ENCODE peak calls at places on chromosomes 4 and X, in eight cellular contexts. L is tibial nerve, E is ovary, F is stomach, Z is upper lobe of left lung, H is sigmoid colon, G is K562, B is suprapubic skin. P is an unnamed sample.

GRCh38 chr4:112060212-112060611 is 85.0 kb upstream of the FAM241A start:
- DNase-seq in L (no peak), E (no peak), F (no peak), Z (no peak), H (no peak), G (peak; percentile 9), B (no peak), P (no peak)

GRCh38 chr4:187602339-187603092 is 393.1 kb upstream of the ZFP42 start:
- DNase-seq in L (no peak), E (no peak), F (no peak), Z (no peak), H (no peak), G (no peak), B (no peak), P (no peak)

GRCh38 chr4:59728496-59728895 is 1471.6 kb upstream of the ADGRL3 start:
- DNase-seq in L (no peak), E (no peak), F (no peak), Z (no peak), H (no peak), G (no peak), B (no peak), P (no peak)

GRCh38 chr4:77248805-77249204 is 91.8 kb downstream of the CCNG2 start:
- DNase-seq in L (no peak), E (no peak), F (peak; percentile 26), Z (peak; percentile 23), H (no peak), G (no peak), B (no peak), P (no peak)

GRCh38 chr4:80931645-80932215 is 98.8 kb upstream of the BMP3 start:
- DNase-seq in L (no peak), E (no peak), F (no peak), Z (no peak), H (no peak), G (no peak), B (no peak), P (no peak)

GRCh38 chrX:38871129-38872029 is 70.1 kb downstream of the MID1IP1 start:
- DNase-seq in L (no peak), E (no peak), F (no peak), Z (no peak), H (no peak), G (no peak), B (no peak), P (no peak)

GRCh38 chr4:55554453-55555030 is 7.8 kb upstream of the CLOCK start:
- DNase-seq in L (no peak), E (no peak), F (no peak), Z (no peak), H (no peak), G (no peak), B (no peak), P (no peak)

GRCh38 chr4:175035907-175036306 is 117.7 kb downstream of the ADAM29 start:
- DNase-seq in L (no peak), E (no peak), F (no peak), Z (no peak), H (no peak), G (no peak), B (no peak), P (no peak)

GRCh38 chrX:71378752-71379151 is 12.6 kb downstream of the TAF1 start:
- DNase-seq in L (no peak), E (no peak), F (no peak), Z (no peak), H (no peak), G (no peak), B (no peak), P (no peak)

GRCh38 chrX:8647176-8647575 is 84.8 kb downstream of the ANOS1 start:
- DNase-seq in L (no peak), E (no peak), F (no peak), Z (no peak), H (no peak), G (no peak), B (no peak), P (no peak)

GRCh38 chr4:186598686-186599085 is 43.3 kb upstream of the MTNR1A start:
- DNase-seq in L (no peak), E (no peak), F (no peak), Z (no peak), H (no peak), G (no peak), B (no peak), P (no peak)

GRCh38 chr4:158042591-158043030 is 130.2 kb downstream of the GASK1B start:
- DNase-seq in L (no peak), E (no peak), F (no peak), Z (no peak), H (no peak), G (no peak), B (no peak), P (no peak)

GRCh38 chr4:184417802-184418511 is 56.4 kb downstream of the IRF2 start:
- DNase-seq in L (no peak), E (no peak), F (no peak), Z (no peak), H (no peak), G (peak; percentile 43), B (no peak), P (no peak)

DNA sequence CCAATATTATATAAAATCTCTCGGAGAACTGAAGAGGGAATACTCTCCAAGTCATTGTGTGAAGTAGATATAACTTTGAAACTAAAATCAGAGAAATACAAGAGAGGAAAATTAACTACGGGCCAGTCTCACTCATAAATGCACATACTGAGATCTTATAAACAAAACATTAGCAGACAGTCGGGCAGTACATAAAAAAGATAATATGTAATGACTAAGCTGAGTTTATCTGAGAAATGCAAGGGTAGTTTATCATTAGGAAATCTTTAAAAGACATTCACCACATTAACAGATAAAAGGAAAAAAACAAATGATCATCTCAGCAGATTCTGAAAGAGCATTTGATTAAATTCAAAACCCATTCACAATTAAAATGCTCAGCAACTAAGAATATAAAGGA is 116.7 kb downstream of the NYX start:
- DNase-seq in L (no peak), E (no peak), F (no peak), Z (no peak), H (no peak), G (no peak), B (no peak), P (no peak)
- H3K27me3 ChIP-seq in L (no peaks in the 10 kb centered on the region), E (no peaks in the 10 kb centered on the region), F (no peaks in the 10 kb centered on the region), Z (no peaks in the 10 kb centered on the region), H (no peaks in the 10 kb centered on the region), G (no peaks in the 10 kb centered on the region), B (no peaks in the 10 kb centered on the region), P (no peaks in the 10 kb centered on the region)

DNA sequence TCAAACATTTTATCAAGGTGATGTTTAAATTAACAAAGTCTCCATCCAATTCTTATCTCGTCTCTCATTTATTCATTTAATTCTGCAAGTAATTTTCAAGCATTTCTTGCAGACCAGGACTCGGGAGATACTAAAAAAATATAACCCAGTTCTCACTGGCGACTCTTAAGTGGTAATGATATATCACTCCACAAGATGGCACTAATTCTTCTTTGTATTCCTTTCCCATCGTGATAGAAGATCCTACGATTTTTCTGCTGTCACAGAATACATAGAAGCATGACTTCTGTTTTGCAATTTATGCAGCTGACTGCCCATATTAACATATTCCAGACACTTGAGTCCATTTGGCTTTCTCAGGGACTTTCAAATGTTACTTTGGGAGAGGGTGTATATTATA is 64.0 kb upstream of the FGF13 start:
- DNase-seq in L (no peak), E (no peak), F (no peak), Z (no peak), H (no peak), G (peak; percentile 23), B (no peak), P (no peak)
- TF ChIP-seq EP300 in L (no peak), E (no peak), F (no peak), Z (no peak), H (no peak), G (no peak), B (no peak), P (no peak)

GRCh38 chr4:26867914-26868684 is 7.5 kb downstream of the STIM2 start:
- DNase-seq in L (no peak), E (peak; percentile 36), F (no peak), Z (no peak), H (no peak), G (peak; percentile 20), B (no peak), P (no peak)
- H3K4me3 ChIP-seq in L (no peak overlapping the region), E (no peak overlapping the region), F (no peak overlapping the region), Z (no peak overlapping the region), H (no peak overlapping the region), G (no peak overlapping the region), B (no peak overlapping the region), P (no peak overlapping the region)

GRCh38 chr4:1411436-1412375 is 5.5 kb upstream of the NKX1-1 start:
- DNase-seq in L (no peak), E (no peak), F (peak; percentile 17), Z (no peak), H (peak; percentile 44), G (peak; percentile 6), B (no peak), P (no peak)

GRCh38 chr4:1410491-1411325 is 4.5 kb upstream of the NKX1-1 start:
- DNase-seq in L (no peak), E (peak; percentile 62), F (peak; percentile 33), Z (no peak), H (peak; percentile 51), G (peak; percentile 87), B (peak; percentile 74), P (no peak)

GRCh38 chr4:1408418-1408817 is 2.2 kb upstream of the NKX1-1 start:
- DNase-seq in L (no peak), E (no peak), F (peak; percentile 19), Z (no peak), H (peak; percentile 46), G (peak; percentile 18), B (no peak), P (no peak)

GRCh38 chr4:1409079-1409805 is 3.0 kb upstream of the NKX1-1 start:
- DNase-seq in L (no peak), E (no peak), F (peak; percentile 15), Z (no peak), H (peak; percentile 44), G (peak; percentile 8), B (no peak), P (no peak)

DNA sequence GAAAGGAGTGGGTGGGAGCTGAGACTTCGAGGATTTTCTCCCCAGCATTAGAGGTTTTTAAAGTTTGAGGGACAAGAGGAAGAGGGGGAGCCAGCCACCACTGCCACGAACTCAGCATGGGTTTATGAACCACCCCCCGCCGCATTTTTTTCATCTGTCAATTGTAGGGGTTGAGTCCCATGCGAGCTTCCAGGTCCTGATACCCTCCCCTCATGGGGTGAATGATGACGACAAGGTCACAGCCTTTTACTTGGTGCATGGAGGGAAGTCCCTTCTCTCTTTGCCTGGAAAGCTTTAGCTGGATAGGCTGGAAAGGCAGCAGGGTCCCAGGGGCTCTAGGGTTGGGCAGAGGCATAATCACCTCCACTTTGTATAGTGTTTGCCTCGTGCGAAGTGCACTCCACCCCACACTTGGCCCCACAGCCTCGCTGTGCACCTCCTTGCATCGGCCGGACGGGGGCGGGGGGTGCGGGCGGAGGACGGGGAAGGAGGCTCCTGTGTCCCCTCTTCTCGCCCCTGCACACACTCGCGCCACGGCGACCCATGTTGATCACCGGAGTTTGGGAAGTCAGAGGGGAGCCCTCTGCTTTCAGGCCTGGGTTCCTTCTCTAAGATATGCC is 3.7 kb upstream of the NKX1-1 start:
- DNase-seq in L (no peak), E (no peak), F (peak; percentile 8), Z (no peak), H (peak; percentile 41), G (no peak), B (no peak), P (no peak)
- H3K27me3 ChIP-seq in L (no peaks in the 10 kb centered on the region), E (peaks cover 4% of the 10 kb centered on the region), F (peaks cover 100% of the 10 kb centered on the region), Z (no peaks in the 10 kb centered on the region), H (peaks cover 85% of the 10 kb centered on the region), G (no peaks in the 10 kb centered on the region), B (peaks cover 99% of the 10 kb centered on the region), P (peaks cover 97% of the 10 kb centered on the region)

DNA sequence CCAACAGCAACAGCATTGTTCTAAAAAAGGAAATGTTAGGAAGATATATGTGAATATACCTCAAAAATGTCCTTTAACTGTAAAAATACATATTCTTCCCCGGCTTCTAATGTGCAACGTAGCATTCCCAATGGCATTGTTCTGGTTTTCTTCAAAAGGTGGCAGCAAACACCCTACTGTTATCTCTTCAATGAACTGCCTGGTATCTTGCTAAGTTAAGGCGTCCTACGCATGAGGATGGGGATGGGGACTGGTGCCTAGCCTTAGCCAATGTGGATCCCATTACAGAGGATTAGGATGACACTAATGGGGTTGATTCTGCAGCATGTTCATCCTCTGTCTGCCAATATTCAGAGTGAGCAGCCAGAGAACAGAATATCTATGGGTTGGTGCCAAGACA is 334.9 kb upstream of the ADGRL3 start:
- DNase-seq in L (no peak), E (no peak), F (no peak), Z (no peak), H (no peak), G (no peak), B (no peak), P (no peak)
- TF ChIP-seq EP300 in L (no peak), E (no peak), F (no peak), Z (no peak), H (no peak), G (no peak), B (no peak), P (no peak)